ENCODE peak calls at places on chromosome 17, in ten cellular contexts. One of them, this sample, is unnamed.
A peak's percentile ranks its signal among the peaks of the same experiment; 100 is the strongest.

GRCh38 chr17:2844386-2844785 is 48.1 kb downstream of the RAP1GAP2 start:
- DNase-seq in heart right ventricle: no peak
- DNase-seq in Calu3: no peak
- DNase-seq in WTC11: peak; percentile 39
- DNase-seq in IMR-90: peak; percentile 29
- DNase-seq in lung: no peak
- DNase-seq in fibroblast of lung: no peak
- DNase-seq in NB4: no peak
- DNase-seq in CD4-positive, alpha-beta T cell: no peak
- DNase-seq in endothelial cell: no peak
- DNase-seq in this sample: no peak

GRCh38 chr17:46968224-46968834 is 10.7 kb downstream of the RPRML start:
- DNase-seq in heart right ventricle: no peak
- DNase-seq in Calu3: no peak
- DNase-seq in WTC11: no peak
- DNase-seq in IMR-90: peak; percentile 33
- DNase-seq in lung: no peak
- DNase-seq in fibroblast of lung: no peak
- DNase-seq in NB4: no peak
- DNase-seq in CD4-positive, alpha-beta T cell: no peak
- DNase-seq in endothelial cell: no peak
- DNase-seq in this sample: no peak

GRCh38 chr17:78748730-78749317 is 33.2 kb downstream of the CYTH1 start:
- DNase-seq in heart right ventricle: peak; percentile 48
- DNase-seq in Calu3: no peak
- DNase-seq in WTC11: no peak
- DNase-seq in IMR-90: peak; percentile 24
- DNase-seq in lung: peak; percentile 62
- DNase-seq in fibroblast of lung: peak; percentile 77
- DNase-seq in NB4: peak; percentile 92
- DNase-seq in CD4-positive, alpha-beta T cell: peak; percentile 66
- DNase-seq in endothelial cell: no peak
- DNase-seq in this sample: no peak

GRCh38 chr17:65011047-65011446 is 45.5 kb downstream of the GNA13 start:
- DNase-seq in heart right ventricle: no peak
- DNase-seq in Calu3: no peak
- DNase-seq in WTC11: no peak
- DNase-seq in IMR-90: no peak
- DNase-seq in lung: no peak
- DNase-seq in fibroblast of lung: no peak
- DNase-seq in NB4: no peak
- DNase-seq in CD4-positive, alpha-beta T cell: no peak
- DNase-seq in endothelial cell: no peak
- DNase-seq in this sample: no peak

GRCh38 chr17:32449963-32450362 is 5.7 kb downstream of the PSMD11 start:
- DNase-seq in heart right ventricle: no peak
- DNase-seq in Calu3: no peak
- DNase-seq in WTC11: no peak
- DNase-seq in IMR-90: no peak
- DNase-seq in lung: no peak
- DNase-seq in fibroblast of lung: no peak
- DNase-seq in NB4: no peak
- DNase-seq in CD4-positive, alpha-beta T cell: no peak
- DNase-seq in endothelial cell: no peak
- DNase-seq in this sample: no peak

GRCh38 chr17:35080536-35080935 is 17.0 kb upstream of the RFFL start:
- DNase-seq in heart right ventricle: no peak
- DNase-seq in Calu3: no peak
- DNase-seq in WTC11: no peak
- DNase-seq in IMR-90: no peak
- DNase-seq in lung: no peak
- DNase-seq in fibroblast of lung: no peak
- DNase-seq in NB4: peak; percentile 51
- DNase-seq in CD4-positive, alpha-beta T cell: no peak
- DNase-seq in endothelial cell: no peak
- DNase-seq in this sample: no peak

GRCh38 chr17:45311762-45312476 is 4.9 kb downstream of the MAP3K14 start:
- DNase-seq in heart right ventricle: peak; percentile 55
- DNase-seq in Calu3: peak; percentile 90
- DNase-seq in WTC11: no peak
- DNase-seq in IMR-90: peak; percentile 63
- DNase-seq in lung: peak; percentile 75
- DNase-seq in fibroblast of lung: no peak
- DNase-seq in NB4: no peak
- DNase-seq in CD4-positive, alpha-beta T cell: peak; percentile 39
- DNase-seq in endothelial cell: no peak
- DNase-seq in this sample: no peak

GRCh38 chr17:55089955-55090573 is 121.5 kb downstream of the STXBP4 start:
- DNase-seq in heart right ventricle: no peak
- DNase-seq in Calu3: no peak
- DNase-seq in WTC11: no peak
- DNase-seq in IMR-90: peak; percentile 18
- DNase-seq in lung: no peak
- DNase-seq in fibroblast of lung: peak; percentile 31
- DNase-seq in NB4: peak; percentile 10
- DNase-seq in CD4-positive, alpha-beta T cell: no peak
- DNase-seq in endothelial cell: no peak
- DNase-seq in this sample: no peak

GRCh38 chr17:55274371-55275255 is 9.9 kb downstream of the HLF start:
- DNase-seq in heart right ventricle: no peak
- DNase-seq in Calu3: no peak
- DNase-seq in WTC11: no peak
- DNase-seq in IMR-90: no peak
- DNase-seq in lung: no peak
- DNase-seq in fibroblast of lung: no peak
- DNase-seq in NB4: no peak
- DNase-seq in CD4-positive, alpha-beta T cell: no peak
- DNase-seq in endothelial cell: no peak
- DNase-seq in this sample: no peak

GRCh38 chr17:43341705-43342600 is 56.8 kb upstream of the ARL4D start:
- DNase-seq in heart right ventricle: no peak
- DNase-seq in Calu3: no peak
- DNase-seq in WTC11: no peak
- DNase-seq in IMR-90: peak; percentile 74
- DNase-seq in lung: no peak
- DNase-seq in fibroblast of lung: peak; percentile 70
- DNase-seq in NB4: no peak
- DNase-seq in CD4-positive, alpha-beta T cell: no peak
- DNase-seq in endothelial cell: no peak
- DNase-seq in this sample: no peak

GRCh38 chr17:50355336-50355700 is 9.4 kb downstream of the XYLT2 start:
- DNase-seq in heart right ventricle: no peak
- DNase-seq in Calu3: no peak
- DNase-seq in WTC11: no peak
- DNase-seq in IMR-90: no peak
- DNase-seq in lung: no peak
- DNase-seq in fibroblast of lung: no peak
- DNase-seq in NB4: no peak
- DNase-seq in CD4-positive, alpha-beta T cell: no peak
- DNase-seq in endothelial cell: no peak
- DNase-seq in this sample: no peak

GRCh38 chr17:20010886-20011402 is 1.8 kb downstream of the SPECC1 start:
- DNase-seq in heart right ventricle: no peak
- DNase-seq in Calu3: no peak
- DNase-seq in WTC11: no peak
- DNase-seq in IMR-90: no peak
- DNase-seq in lung: no peak
- DNase-seq in fibroblast of lung: no peak
- DNase-seq in NB4: no peak
- DNase-seq in CD4-positive, alpha-beta T cell: no peak
- DNase-seq in endothelial cell: no peak
- DNase-seq in this sample: no peak

GRCh38 chr17:20008242-20009051 is 712 bp upstream of the SPECC1 start:
- DNase-seq in heart right ventricle: peak; percentile 35
- DNase-seq in Calu3: peak; percentile 13
- DNase-seq in WTC11: peak; percentile 54
- DNase-seq in IMR-90: no peak
- DNase-seq in lung: peak; percentile 24
- DNase-seq in fibroblast of lung: no peak
- DNase-seq in NB4: peak; percentile 43
- DNase-seq in CD4-positive, alpha-beta T cell: no peak
- DNase-seq in endothelial cell: peak; percentile 11
- DNase-seq in this sample: peak; percentile 70

GRCh38 chr17:20009302-20010098 is at the start of gene SPECC1:
- DNase-seq in heart right ventricle: peak; percentile 87
- DNase-seq in Calu3: peak; percentile 81
- DNase-seq in WTC11: peak; percentile 95
- DNase-seq in IMR-90: peak; percentile 43
- DNase-seq in lung: peak; percentile 28
- DNase-seq in fibroblast of lung: peak; percentile 41
- DNase-seq in NB4: peak; percentile 88
- DNase-seq in CD4-positive, alpha-beta T cell: peak; percentile 89
- DNase-seq in endothelial cell: peak; percentile 96
- DNase-seq in this sample: peak; percentile 95

GRCh38 chr17:20010099-20010863 is 1.1 kb downstream of the SPECC1 start:
- DNase-seq in heart right ventricle: peak; percentile 20
- DNase-seq in Calu3: peak; percentile 6
- DNase-seq in WTC11: peak; percentile 28
- DNase-seq in IMR-90: peak; percentile 61
- DNase-seq in lung: no peak
- DNase-seq in fibroblast of lung: peak; percentile 75
- DNase-seq in NB4: peak; percentile 76
- DNase-seq in CD4-positive, alpha-beta T cell: no peak
- DNase-seq in endothelial cell: peak; percentile 29
- DNase-seq in this sample: peak; percentile 71

GRCh38 chr17:20009052-20009301 is 182 bp upstream of the SPECC1 start:
- DNase-seq in heart right ventricle: no peak
- DNase-seq in Calu3: no peak
- DNase-seq in WTC11: no peak
- DNase-seq in IMR-90: no peak
- DNase-seq in lung: peak; percentile 77
- DNase-seq in fibroblast of lung: no peak
- DNase-seq in NB4: no peak
- DNase-seq in CD4-positive, alpha-beta T cell: no peak
- DNase-seq in endothelial cell: no peak
- DNase-seq in this sample: no peak
- TF ChIP-seq CTCF in heart right ventricle: no peak
- TF ChIP-seq CTCF in Calu3: no peak
- TF ChIP-seq CTCF in WTC11: peak; percentile 99
- TF ChIP-seq CTCF in IMR-90: no peak
- TF ChIP-seq CTCF in lung: no peak
- TF ChIP-seq CTCF in fibroblast of lung: no peak
- TF ChIP-seq CTCF in NB4: no peak
- TF ChIP-seq CTCF in CD4-positive, alpha-beta T cell: no peak
- TF ChIP-seq CTCF in endothelial cell: peak; percentile 98
- TF ChIP-seq CTCF in this sample: no peak

GRCh38 chr17:36870618-36871002 is 66.7 kb upstream of the LHX1 start:
- DNase-seq in heart right ventricle: no peak
- DNase-seq in Calu3: no peak
- DNase-seq in WTC11: no peak
- DNase-seq in IMR-90: no peak
- DNase-seq in lung: no peak
- DNase-seq in fibroblast of lung: no peak
- DNase-seq in NB4: no peak
- DNase-seq in CD4-positive, alpha-beta T cell: no peak
- DNase-seq in endothelial cell: no peak
- DNase-seq in this sample: no peak
- TF ChIP-seq CTCF in heart right ventricle: no peak
- TF ChIP-seq CTCF in Calu3: no peak
- TF ChIP-seq CTCF in WTC11: no peak
- TF ChIP-seq CTCF in IMR-90: no peak
- TF ChIP-seq CTCF in lung: no peak
- TF ChIP-seq CTCF in fibroblast of lung: no peak
- TF ChIP-seq CTCF in NB4: no peak
- TF ChIP-seq CTCF in CD4-positive, alpha-beta T cell: no peak
- TF ChIP-seq CTCF in endothelial cell: no peak
- TF ChIP-seq CTCF in this sample: no peak

DNA sequence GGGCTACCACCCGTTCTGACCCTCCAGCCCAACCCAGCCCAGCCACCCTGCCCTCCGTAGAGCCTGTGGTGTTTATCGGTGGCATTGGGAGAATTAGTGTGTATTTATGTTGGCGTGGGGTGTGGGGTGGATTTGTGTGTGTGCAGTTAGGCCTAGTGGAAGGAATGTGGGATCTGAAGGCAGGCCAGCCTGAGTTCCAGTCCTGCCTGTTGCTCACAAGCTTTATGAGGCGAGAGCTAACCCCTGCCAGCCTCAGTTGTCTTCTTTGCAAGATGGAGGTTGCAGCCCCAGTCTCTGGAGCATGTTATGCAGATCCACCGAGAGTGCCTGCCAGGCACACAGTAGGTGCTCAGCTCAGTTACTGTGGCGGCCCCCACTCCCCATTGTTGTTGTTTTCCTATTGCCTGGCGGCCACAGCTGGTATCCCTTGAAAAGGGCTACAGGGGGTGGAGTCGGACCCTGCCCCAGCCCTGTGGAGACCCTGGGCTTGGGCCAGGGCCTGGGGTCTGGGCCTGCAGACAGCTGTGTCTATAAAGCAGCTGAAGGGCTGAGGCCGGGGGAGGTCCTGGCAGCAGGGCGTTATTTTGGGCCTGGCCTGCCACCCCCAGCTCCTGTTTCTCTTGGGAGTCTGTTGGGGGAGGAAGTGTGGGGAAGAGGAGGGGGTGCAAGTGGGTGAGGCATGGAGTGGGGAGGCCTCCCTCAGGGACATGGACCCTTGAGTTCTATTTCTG is 5.1 kb downstream of the ERBB2 start:
- DNase-seq in heart right ventricle: no peak
- DNase-seq in Calu3: peak; percentile 99
- DNase-seq in WTC11: peak; percentile 38
- DNase-seq in IMR-90: peak; percentile 50
- DNase-seq in lung: no peak
- DNase-seq in fibroblast of lung: peak; percentile 33
- DNase-seq in NB4: no peak
- DNase-seq in CD4-positive, alpha-beta T cell: no peak
- DNase-seq in endothelial cell: no peak
- DNase-seq in this sample: peak; percentile 77
- TF ChIP-seq CTCF in heart right ventricle: no peak
- TF ChIP-seq CTCF in Calu3: no peak
- TF ChIP-seq CTCF in WTC11: no peak
- TF ChIP-seq CTCF in IMR-90: peak; percentile 58
- TF ChIP-seq CTCF in lung: no peak
- TF ChIP-seq CTCF in fibroblast of lung: peak; percentile 39
- TF ChIP-seq CTCF in NB4: no peak
- TF ChIP-seq CTCF in CD4-positive, alpha-beta T cell: no peak
- TF ChIP-seq CTCF in endothelial cell: no peak
- TF ChIP-seq CTCF in this sample: peak; percentile 16

GRCh38 chr17:58172369-58173071 is 5.7 kb downstream of the OR4D2 start:
- DNase-seq in heart right ventricle: no peak
- DNase-seq in Calu3: peak; percentile 15
- DNase-seq in WTC11: peak; percentile 46
- DNase-seq in IMR-90: peak; percentile 4
- DNase-seq in lung: no peak
- DNase-seq in fibroblast of lung: peak; percentile 19
- DNase-seq in NB4: peak; percentile 55
- DNase-seq in CD4-positive, alpha-beta T cell: peak; percentile 21
- DNase-seq in endothelial cell: peak; percentile 19
- DNase-seq in this sample: no peak
- TF ChIP-seq CTCF in heart right ventricle: no peak
- TF ChIP-seq CTCF in Calu3: peak; percentile 38
- TF ChIP-seq CTCF in WTC11: peak; percentile 40
- TF ChIP-seq CTCF in IMR-90: peak; percentile 15
- TF ChIP-seq CTCF in lung: peak; percentile 15
- TF ChIP-seq CTCF in fibroblast of lung: peak; percentile 37
- TF ChIP-seq CTCF in NB4: peak; percentile 49
- TF ChIP-seq CTCF in CD4-positive, alpha-beta T cell: peak; percentile 87
- TF ChIP-seq CTCF in endothelial cell: no peak
- TF ChIP-seq CTCF in this sample: peak; percentile 20

DNA sequence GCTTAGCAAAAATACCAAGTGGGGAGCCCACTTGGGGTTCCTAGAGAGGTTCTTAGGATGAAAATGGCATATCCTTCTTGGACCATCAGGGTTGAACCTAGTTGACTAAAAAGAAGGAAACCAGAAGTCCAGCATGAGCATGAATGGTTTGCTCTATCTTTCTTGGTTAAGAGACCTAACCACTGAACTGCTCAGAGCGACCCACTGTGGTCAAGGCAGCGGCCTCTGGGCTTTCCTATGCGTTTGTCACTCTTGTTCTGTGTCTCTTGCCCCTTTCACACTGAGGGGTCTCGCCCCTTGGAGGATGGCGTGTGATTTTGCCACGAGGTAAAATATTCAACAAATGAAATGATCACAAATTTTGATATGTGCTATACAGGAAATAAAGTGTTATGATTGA is 526 bp upstream of the BORCS6 start:
- DNase-seq in heart right ventricle: no peak
- DNase-seq in Calu3: no peak
- DNase-seq in WTC11: no peak
- DNase-seq in IMR-90: no peak
- DNase-seq in lung: no peak
- DNase-seq in fibroblast of lung: no peak
- DNase-seq in NB4: no peak
- DNase-seq in CD4-positive, alpha-beta T cell: no peak
- DNase-seq in endothelial cell: no peak
- DNase-seq in this sample: no peak
- TF ChIP-seq CTCF in heart right ventricle: no peak
- TF ChIP-seq CTCF in Calu3: no peak
- TF ChIP-seq CTCF in WTC11: no peak
- TF ChIP-seq CTCF in IMR-90: no peak
- TF ChIP-seq CTCF in lung: no peak
- TF ChIP-seq CTCF in fibroblast of lung: no peak
- TF ChIP-seq CTCF in NB4: no peak
- TF ChIP-seq CTCF in CD4-positive, alpha-beta T cell: no peak
- TF ChIP-seq CTCF in endothelial cell: no peak
- TF ChIP-seq CTCF in this sample: no peak

This sample was measured in osteocyte.